ENCODE peak calls at places on chromosome 10, in four cellular contexts. N is GM23338, K is fibroblast of the aortic adventitia, B is heart left ventricle. X is an unnamed sample.

GRCh38 chr10:103265712-103266329 is 11.1 kb upstream of the INA start:
- DNase-seq in N (peak; percentile 93), K (peak; percentile 86), B (peak; percentile 58), X (peak; percentile 81)

GRCh38 chr10:102186128-102186527 is 33.9 kb downstream of the NOLC1 start:
- DNase-seq in K (no peak), N (no peak), B (no peak), X (no peak)

GRCh38 chr10:102287991-102288390 is 42.7 kb downstream of the GBF1 start:
- DNase-seq in K (no peak), N (no peak), B (no peak), X (no peak)

GRCh38 chr10:60943372-60944158 is 420 bp downstream of the RHOBTB1 start:
- DNase-seq in K (peak; percentile 39), N (peak; percentile 81), B (peak; percentile 76), X (peak; percentile 75)

GRCh38 chr10:66837990-66838389 is 87.8 kb upstream of the LRRTM3 start:
- DNase-seq in N (no peak), B (no peak), K (peak; percentile 49), X (peak; percentile 60)

GRCh38 chr10:71136036-71136690 is 76.2 kb upstream of the UNC5B start:
- DNase-seq in B (no peak), N (no peak), K (no peak), X (no peak)

GRCh38 chr10:78588194-78588811 is 480.5 kb upstream of the ZMIZ1 start:
- DNase-seq in K (peak; percentile 99), N (no peak), B (peak; percentile 80), X (peak; percentile 43)

GRCh38 chr10:49518982-49519578 is 19.8 kb downstream of the ERCC6 start:
- DNase-seq in N (peak; percentile 75), B (no peak), K (peak; percentile 75), X (peak; percentile 52)

GRCh38 chr10:81576336-81576735 is 298.7 kb upstream of the NRG3 start:
- DNase-seq in K (no peak), B (no peak), N (no peak), X (no peak)

GRCh38 chr10:77960829-77961329 is 34.3 kb upstream of the DLG5 start:
- DNase-seq in B (no peak), K (no peak), N (no peak), X (no peak)

GRCh38 chr10:130013938-130014733 is 50.1 kb upstream of the EBF3 start:
- DNase-seq in B (no peak), N (no peak), K (no peak), X (no peak)

GRCh38 chr10:32341596-32341995 is 5.4 kb downstream of the EPC1 start:
- DNase-seq in N (no peak), B (no peak), K (peak; percentile 20), X (no peak)

GRCh38 chr10:70927221-70927943 is 39.0 kb upstream of the PCBD1 start:
- DNase-seq in B (no peak), K (peak; percentile 63), N (no peak), X (no peak)

GRCh38 chr10:59324597-59324996 is 37.8 kb downstream of the FAM13C start:
- DNase-seq in B (no peak), N (no peak), K (no peak), X (no peak)

GRCh38 chr10:26799342-26799741 is 61.4 kb downstream of the ABI1 start:
- DNase-seq in N (no peak), K (no peak), B (no peak), X (no peak)

GRCh38 chr10:58698777-58699356 is 186.2 kb downstream of the BICC1 start:
- DNase-seq in N (no peak), K (no peak), B (no peak), X (no peak)

GRCh38 chr10:128859738-128860386 is 607.2 kb upstream of the MGMT start:
- DNase-seq in B (no peak), N (peak; percentile 75), K (no peak), X (no peak)

GRCh38 chr10:108434818-108435217 is 1270.3 kb upstream of the SORCS1 start:
- DNase-seq in N (peak; percentile 5), B (no peak), K (no peak), X (no peak)

GRCh38 chr10:119680050-119680449 is 28.9 kb downstream of the BAG3 start:
- DNase-seq in N (no peak), B (no peak), K (peak; percentile 81), X (peak; percentile 73)

GRCh38 chr10:69914373-69915268 is 112.9 kb downstream of the COL13A1 start:
- DNase-seq in N (peak; percentile 87), B (peak; percentile 65), K (peak; percentile 74), X (peak; percentile 65)

GRCh38 chr10:58326967-58327381 is 7.8 kb upstream of the UBE2D1 start:
- DNase-seq in N (peak; percentile 70), K (peak; percentile 71), B (peak; percentile 57), X (peak; percentile 48)

GRCh38 chr10:71761105-71761511 is 12.2 kb downstream of the VSIR start:
- DNase-seq in N (no peak), B (no peak), K (no peak), X (no peak)

GRCh38 chr10:99809931-99810615 is 27.6 kb downstream of the ABCC2 start:
- DNase-seq in B (no peak), N (no peak), K (peak; percentile 77), X (no peak)

GRCh38 chr10:7409045-7409731 is 1.6 kb downstream of the SFMBT2 start:
- DNase-seq in K (no peak), N (peak; percentile 17), B (peak; percentile 34), X (no peak)

GRCh38 chr10:7767209-7767608 is 20.6 kb downstream of the KIN start:
- DNase-seq in B (no peak), K (peak; percentile 68), N (no peak), X (peak; percentile 86)

GRCh38 chr10:13338337-13339128 is 9.6 kb downstream of the SEPHS1 start:
- DNase-seq in B (no peak), N (no peak), K (peak; percentile 83), X (peak; percentile 56)

GRCh38 chr10:88473989-88474883 is 108.9 kb downstream of the RNLS start:
- DNase-seq in N (peak; percentile 3), B (no peak), K (no peak), X (no peak)

DNA sequence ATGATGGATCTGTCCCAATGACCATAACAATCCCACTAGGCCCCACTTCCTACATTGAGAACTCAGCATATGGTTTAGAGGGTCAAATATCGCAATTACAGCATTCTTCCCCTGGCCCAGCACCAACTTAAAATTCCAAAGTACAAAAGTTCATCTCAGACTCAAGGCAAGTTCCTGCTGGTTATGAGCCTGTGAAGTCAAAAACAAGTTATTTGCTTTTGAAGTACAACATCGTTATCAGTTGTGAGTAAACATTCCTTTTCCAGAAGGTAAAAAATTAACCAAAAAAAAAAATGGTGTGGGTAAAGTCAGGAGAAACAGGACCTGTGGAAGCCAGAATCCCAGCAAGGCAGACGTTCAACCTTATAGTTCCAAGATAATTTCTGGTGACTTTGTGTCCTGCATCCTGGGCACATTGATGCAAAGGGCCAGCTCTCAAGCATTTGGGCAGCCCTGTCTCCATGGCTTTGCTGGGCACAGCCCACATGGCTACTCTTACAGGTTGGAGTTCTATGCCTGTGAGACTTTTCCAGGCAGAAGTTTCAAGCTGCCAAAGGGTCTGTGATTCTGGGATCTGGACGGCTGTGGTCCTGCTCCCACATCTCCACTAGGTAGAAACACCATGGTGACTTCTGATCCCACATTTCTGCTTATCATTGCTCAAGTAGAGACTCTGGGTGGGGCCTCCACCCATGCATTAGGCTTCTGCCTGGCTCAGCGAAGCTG is 37.5 kb downstream of the AKR1C8 start:
- DNase-seq in B (no peak), N (no peak), K (no peak), X (no peak)
- TF ChIP-seq CTCF in B (no peak), N (no peak), K (no peak), X (no peak)

GRCh38 chr10:3452234-3452633 is 279.7 kb upstream of the PITRM1 start:
- DNase-seq in K (peak; percentile 98), B (no peak), N (peak; percentile 72), X (peak; percentile 98)
- H3K4me3 ChIP-seq in K (no peak overlapping the region), B (no peak overlapping the region), N (no peak overlapping the region), X (no peak overlapping the region)

DNA sequence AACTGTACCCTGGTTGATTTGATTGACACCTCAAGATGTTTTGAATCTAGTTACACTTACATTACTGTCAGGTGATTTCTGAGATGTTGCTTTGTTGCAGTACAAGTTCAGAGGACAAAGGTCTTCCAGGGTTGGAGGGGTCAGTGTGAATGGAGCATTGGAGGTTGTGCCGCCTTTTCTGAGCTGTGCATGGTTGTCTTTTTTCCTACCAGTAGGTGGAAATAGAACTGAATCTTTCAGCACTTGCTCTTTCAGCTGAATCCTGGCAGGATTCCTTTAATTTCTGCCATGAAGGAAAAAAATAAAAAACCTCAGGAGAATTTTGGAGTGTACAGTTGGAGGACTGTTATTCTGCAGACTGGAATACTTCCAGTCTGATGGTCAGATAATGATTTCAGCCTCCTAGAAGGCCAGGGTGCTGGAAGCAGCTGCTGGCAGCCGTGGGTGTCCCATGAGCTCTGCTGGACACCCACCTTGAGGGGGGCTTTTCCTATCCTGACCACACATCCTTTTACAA is 82.7 kb downstream of the PLCE1 start:
- DNase-seq in B (no peak), N (peak; percentile 17), K (peak; percentile 89), X (peak; percentile 81)
- TF ChIP-seq CTCF in B (peak; percentile 26), N (peak; percentile 25), K (peak; percentile 74), X (peak; percentile 59)

GRCh38 chr10:10798543-10799192 is 219.0 kb upstream of the CELF2 start:
- DNase-seq in B (no peak), N (peak; percentile 57), K (peak; percentile 61), X (no peak)

GRCh38 chr10:10798021-10798420 is 219.7 kb upstream of the CELF2 start:
- DNase-seq in K (peak; percentile 68), N (no peak), B (no peak), X (no peak)

GRCh38 chr10:10796774-10797415 is 220.8 kb upstream of the CELF2 start:
- DNase-seq in K (peak; percentile 56), B (no peak), N (peak; percentile 66), X (peak; percentile 56)

GRCh38 chr10:10796061-10796773 is 221.5 kb upstream of the CELF2 start:
- DNase-seq in K (peak; percentile 71), B (no peak), N (peak; percentile 6), X (peak; percentile 40)

DNA sequence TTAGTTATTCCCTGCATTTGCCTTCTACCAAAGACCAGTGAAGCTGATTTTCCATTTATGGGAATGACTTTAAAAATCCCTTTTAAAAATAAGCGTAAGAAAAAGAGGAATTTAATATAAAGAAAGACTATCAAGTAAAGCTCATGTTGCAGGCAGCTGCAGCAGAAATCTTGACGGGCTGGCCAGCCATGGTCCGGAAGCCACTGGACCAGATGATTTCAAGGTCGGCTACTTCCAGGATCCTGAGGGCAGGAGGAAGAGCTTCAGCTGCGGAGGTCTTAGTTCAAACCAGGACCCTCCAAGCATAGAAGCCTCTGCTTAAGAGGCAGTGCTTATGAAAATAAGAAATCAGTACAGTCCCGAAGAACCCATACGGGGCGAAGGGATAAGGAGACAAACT is 220.2 kb upstream of the CELF2 start:
- DNase-seq in K (peak; percentile 49), B (no peak), N (peak; percentile 9), X (no peak)
- H3K4me3 ChIP-seq in K (peak overlapping the region; percentile 9), B (peak overlapping the region; percentile 4), N (no peak overlapping the region), X (no peak overlapping the region)